ENCODE peak calls at places on chromosomes 6 and 20, in five cellular contexts. K is stimulated activated CD8-positive, alpha-beta memory T cell treated with anti-CD3 and anti-CD28 coated beads, Interleukin-2, amount 100 ng/mL, for 1 hour; Q is caudate nucleus; M is nephron progenitor cell; T is astrocyte of the spinal cord. D is an unnamed sample.

GRCh38 chr6:157443066-157443800 is 62.2 kb downstream of the ZDHHC14 start:
- DNase-seq in K (no peak), Q (no peak), M (no peak), T (peak), D (no peak)

GRCh38 chr6:36874016-36874442 is 574 bp downstream of the PPIL1 start:
- DNase-seq in K (no peak), Q (no peak), M (no peak), T (no peak), D (no peak)

GRCh38 chr6:36840471-36841461 is 1.5 kb upstream of the CPNE5 start:
- DNase-seq in K (no peak), Q (peak), M (peak), T (no peak), D (no peak)

GRCh38 chr6:99236010-99236409 is 113.5 kb downstream of the FAXC start:
- DNase-seq in K (no peak), Q (no peak), M (no peak), T (no peak), D (no peak)

GRCh38 chr20:9491324-9491723 is 23.1 kb upstream of the LAMP5 start:
- DNase-seq in K (no peak), Q (no peak), M (no peak), T (no peak), D (no peak)

GRCh38 chr20:52972965-52973819 is 1.0 kb downstream of the TSHZ2 start:
- DNase-seq in K (no peak), Q (no peak), M (peak), T (no peak), D (no peak)

GRCh38 chr6:28161410-28162079 is 19.9 kb downstream of the ZKSCAN8 start:
- DNase-seq in K (peak), Q (peak), M (peak), T (peak), D (peak)

GRCh38 chr6:35302604-35303218 is 5.1 kb downstream of the DEF6 start:
- DNase-seq in K (peak), Q (no peak), M (peak), T (peak), D (peak)

GRCh38 chr6:160036790-160037206 is 67.9 kb downstream of the IGF2R start:
- DNase-seq in K (no peak), Q (no peak), M (no peak), T (peak), D (no peak)

GRCh38 chr20:34627458-34627857 is 49.4 kb downstream of the PIGU start:
- DNase-seq in K (no peak), Q (no peak), M (no peak), T (no peak), D (no peak)

GRCh38 chr6:38012573-38012972 is 193.0 kb downstream of the ZFAND3 start:
- DNase-seq in K (no peak), Q (no peak), M (peak), T (peak), D (no peak)

GRCh38 chr6:91590191-91590590 is 1003.3 kb upstream of the MAP3K7 start:
- DNase-seq in K (no peak), Q (no peak), M (no peak), T (no peak), D (no peak)

GRCh38 chr6:169592558-169592957 is 109.3 kb downstream of the WDR27 start:
- DNase-seq in K (no peak), Q (no peak), M (no peak), T (peak), D (no peak)

GRCh38 chr6:23420659-23421350 is 705.2 kb upstream of the NRSN1 start:
- DNase-seq in K (no peak), Q (no peak), M (no peak), T (no peak), D (no peak)

GRCh38 chr20:19264191-19264590 is 51.7 kb downstream of the SLC24A3 start:
- DNase-seq in K (no peak), Q (no peak), M (no peak), T (no peak), D (no peak)

GRCh38 chr6:74073429-74073828 is 377.4 kb downstream of the CD109 start:
- DNase-seq in K (no peak), Q (no peak), M (no peak), T (peak), D (no peak)

GRCh38 chr20:10504893-10505292 is 69.8 kb downstream of the SLX4IP start:
- DNase-seq in K (no peak), Q (no peak), M (no peak), T (no peak), D (no peak)

GRCh38 chr20:46461808-46462207 is 51.6 kb downstream of the ZNF334 start:
- DNase-seq in K (no peak), Q (no peak), M (no peak), T (no peak), D (no peak)

GRCh38 chr6:45590225-45590624 is 212.5 kb upstream of the SUPT3H start:
- DNase-seq in K (no peak), Q (no peak), M (no peak), T (peak), D (no peak)

GRCh38 chr6:33958208-33958862 is 154.5 kb upstream of the MLN start:
- DNase-seq in K (no peak), Q (peak), M (peak), T (no peak), D (no peak)

GRCh38 chr20:50285376-50286173 is 94.9 kb downstream of the CEBPB start:
- DNase-seq in K (no peak), Q (no peak), M (no peak), T (peak), D (no peak)

GRCh38 chr20:62850333-62850974 is 11.2 kb downstream of the TCFL5 start:
- DNase-seq in K (no peak), Q (peak), M (no peak), T (no peak), D (no peak)